ENCODE peak calls at places on chromosomes 7 and 10, in ten cellular contexts. K is tibial nerve, V is SJSA1, L is HCT116, H is uterus, Y is GM23338, X is GM23248, B is AG09309, J is heart right ventricle, D is left lung. M is an unnamed sample.

GRCh38 chr10:76034236-76035009 is 603.0 kb downstream of the LRMDA start:
- DNase-seq in L (no peak), D (peak; percentile 45), Y (no peak), B (no peak), K (no peak), X (peak; percentile 7), V (no peak), H (peak; percentile 41), J (no peak), M (no peak)

GRCh38 chr7:101486056-101486763 is 123.5 kb downstream of the COL26A1 start:
- DNase-seq in H (no peak), X (peak; percentile 35), D (no peak), B (no peak), K (no peak), V (no peak), J (no peak), Y (peak; percentile 88), L (no peak), M (peak; percentile 88)

GRCh38 chr7:2560175-2560695 is 1.5 kb downstream of the IQCE start:
- DNase-seq in X (peak; percentile 70), V (no peak), K (no peak), J (no peak), L (no peak), H (no peak), D (no peak), B (no peak), Y (no peak), M (no peak)

GRCh38 chr10:115001506-115002381 is 63.7 kb downstream of the TRUB1 start:
- DNase-seq in X (peak; percentile 65), H (no peak), Y (no peak), J (peak; percentile 6), V (peak; percentile 82), K (no peak), B (no peak), L (no peak), D (no peak), M (no peak)

GRCh38 chr10:60604356-60604755 is 173.9 kb upstream of the CDK1 start:
- DNase-seq in D (no peak), Y (peak; percentile 17), B (no peak), L (no peak), V (no peak), K (no peak), J (no peak), H (no peak), X (peak; percentile 23), M (no peak)

GRCh38 chr10:114131094-114131493 is 42.9 kb downstream of the CCDC186 start:
- DNase-seq in B (no peak), Y (no peak), V (no peak), X (no peak), J (no peak), D (no peak), H (no peak), K (no peak), L (no peak), M (no peak)

GRCh38 chr10:14688606-14689005 is 86.1 kb downstream of the FAM107B start:
- DNase-seq in D (no peak), V (no peak), J (peak; percentile 14), L (no peak), B (peak; percentile 59), Y (no peak), K (no peak), X (peak; percentile 68), H (no peak), M (peak; percentile 95)

GRCh38 chr7:92835140-92835850 is 1.1 kb downstream of the CDK6 start:
- DNase-seq in L (peak; percentile 72), D (peak; percentile 89), H (peak; percentile 46), V (peak; percentile 83), J (peak; percentile 51), X (peak; percentile 88), Y (peak; percentile 93), B (no peak), K (peak; percentile 49), M (peak; percentile 27)

GRCh38 chr10:99396471-99396870 is 34.0 kb downstream of the GOT1 start:
- DNase-seq in B (no peak), H (no peak), X (peak; percentile 70), D (no peak), V (peak; percentile 57), J (no peak), L (no peak), K (no peak), Y (no peak), M (no peak)

GRCh38 chr10:99394256-99394655 is 36.2 kb downstream of the GOT1 start:
- DNase-seq in X (no peak), L (no peak), D (no peak), H (no peak), J (no peak), B (no peak), V (no peak), Y (no peak), K (no peak), M (no peak)

GRCh38 chr10:99393683-99394082 is 36.7 kb downstream of the GOT1 start:
- DNase-seq in H (no peak), X (no peak), L (no peak), J (no peak), D (no peak), B (no peak), V (no peak), Y (no peak), K (no peak), M (no peak)

GRCh38 chr10:99394761-99395386 is 35.5 kb downstream of the GOT1 start:
- DNase-seq in Y (peak; percentile 26), D (no peak), J (no peak), L (no peak), V (no peak), K (no peak), X (no peak), H (no peak), B (no peak), M (no peak)

DNA sequence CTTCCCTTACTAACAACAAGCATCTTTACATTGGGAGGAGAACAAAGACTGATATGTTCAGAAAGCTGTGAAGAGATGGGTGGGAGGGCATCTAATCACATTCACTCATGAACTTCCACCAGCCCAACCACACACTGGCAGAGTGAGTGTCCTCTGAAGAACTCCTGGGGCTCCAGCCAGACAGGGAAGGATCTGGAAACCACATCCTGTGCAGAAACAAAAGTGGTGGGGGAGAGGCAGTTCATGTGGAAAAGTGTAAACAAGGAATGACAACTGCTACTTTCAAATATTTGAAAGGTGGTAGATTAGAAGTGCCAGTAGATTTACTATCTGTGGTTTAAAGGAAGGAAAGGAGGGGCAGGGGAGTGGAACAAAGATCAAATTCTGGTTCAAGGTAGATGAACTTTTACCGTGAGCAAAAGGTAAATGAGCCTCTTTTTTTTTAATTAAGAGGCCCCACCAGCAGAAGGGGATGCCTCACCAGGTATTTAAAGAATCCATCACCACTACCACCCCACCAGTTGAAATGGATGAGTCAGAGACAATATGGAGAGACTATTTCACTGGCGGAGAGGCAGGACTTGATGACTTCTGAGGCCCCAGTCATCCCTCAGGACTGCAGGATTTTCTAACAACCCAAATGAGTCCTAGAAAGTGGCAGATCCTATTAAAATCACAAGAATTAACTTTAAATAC is 34.5 kb downstream of the GOT1 start:
- DNase-seq in J (no peak), D (no peak), X (peak; percentile 89), Y (no peak), V (peak; percentile 92), B (peak; percentile 52), H (no peak), K (no peak), L (no peak), M (peak; percentile 61)
- H3K4me3 ChIP-seq in J (no peak overlapping the region), D (no peak overlapping the region), X (peak overlapping the region; percentile 57), Y (no peak overlapping the region), V (no peak overlapping the region), B (no peak overlapping the region), H (no peak overlapping the region), K (no peak overlapping the region), L (no peak overlapping the region), M (no peak overlapping the region)

GRCh38 chr7:37342170-37342569 is 106.5 kb downstream of the ELMO1 start:
- DNase-seq in B (no peak), H (no peak), V (no peak), X (no peak), L (no peak), Y (no peak), J (no peak), K (no peak), D (no peak), M (no peak)
- H3K4me3 ChIP-seq in B (no peak overlapping the region), H (no peak overlapping the region), V (no peak overlapping the region), X (no peak overlapping the region), L (no peak overlapping the region), Y (no peak overlapping the region), J (no peak overlapping the region), K (no peak overlapping the region), D (no peak overlapping the region), M (no peak overlapping the region)

DNA sequence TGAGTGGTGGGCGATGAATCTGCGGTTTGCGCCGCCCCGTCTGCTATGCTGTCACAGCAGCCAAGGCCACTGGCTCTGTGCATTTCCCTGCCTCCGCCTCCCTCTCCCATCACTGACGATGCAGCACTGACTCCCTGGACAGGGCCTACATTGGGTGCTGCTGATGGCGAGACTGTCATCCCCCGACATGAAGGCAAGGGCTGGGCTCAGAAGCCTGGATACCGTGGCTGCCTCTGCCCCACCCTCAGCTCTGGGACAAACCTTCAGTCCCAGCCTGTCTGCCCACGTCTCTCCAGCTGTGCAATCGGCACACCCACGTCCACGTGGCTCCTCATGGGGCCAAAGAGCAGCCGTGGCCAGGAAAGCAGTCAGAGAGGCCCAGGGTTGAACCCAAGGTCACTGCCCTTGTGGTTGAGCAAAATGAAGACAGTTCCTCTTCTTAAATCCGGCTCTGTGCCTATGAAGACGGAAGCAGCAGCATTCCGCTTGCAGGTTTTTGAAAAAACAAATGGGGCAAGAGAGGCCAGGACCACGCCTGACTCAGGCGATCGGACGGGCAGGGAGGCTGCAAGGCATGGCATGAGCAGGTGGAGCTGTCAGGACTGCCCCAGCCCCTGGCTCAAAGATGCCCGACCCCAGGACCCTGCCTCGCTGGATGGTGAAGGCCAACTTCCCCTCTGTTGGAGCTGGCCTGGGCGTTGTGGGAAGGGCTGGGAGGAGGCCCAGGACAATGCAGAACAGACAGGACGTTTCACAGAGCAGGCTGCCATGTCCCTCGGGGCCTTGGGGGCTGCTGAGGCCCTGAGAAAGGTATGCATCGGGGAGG is 517.5 kb downstream of the DNAJB6 start:
- DNase-seq in B (no peak), X (no peak), V (no peak), K (peak; percentile 88), J (peak; percentile 52), Y (no peak), L (no peak), H (no peak), D (peak; percentile 93), M (no peak)
- H3K4me3 ChIP-seq in B (no peak overlapping the region), X (no peak overlapping the region), V (no peak overlapping the region), K (no peak overlapping the region), J (no peak overlapping the region), Y (no peak overlapping the region), L (no peak overlapping the region), H (no peak overlapping the region), D (no peak overlapping the region), M (no peak overlapping the region)

DNA sequence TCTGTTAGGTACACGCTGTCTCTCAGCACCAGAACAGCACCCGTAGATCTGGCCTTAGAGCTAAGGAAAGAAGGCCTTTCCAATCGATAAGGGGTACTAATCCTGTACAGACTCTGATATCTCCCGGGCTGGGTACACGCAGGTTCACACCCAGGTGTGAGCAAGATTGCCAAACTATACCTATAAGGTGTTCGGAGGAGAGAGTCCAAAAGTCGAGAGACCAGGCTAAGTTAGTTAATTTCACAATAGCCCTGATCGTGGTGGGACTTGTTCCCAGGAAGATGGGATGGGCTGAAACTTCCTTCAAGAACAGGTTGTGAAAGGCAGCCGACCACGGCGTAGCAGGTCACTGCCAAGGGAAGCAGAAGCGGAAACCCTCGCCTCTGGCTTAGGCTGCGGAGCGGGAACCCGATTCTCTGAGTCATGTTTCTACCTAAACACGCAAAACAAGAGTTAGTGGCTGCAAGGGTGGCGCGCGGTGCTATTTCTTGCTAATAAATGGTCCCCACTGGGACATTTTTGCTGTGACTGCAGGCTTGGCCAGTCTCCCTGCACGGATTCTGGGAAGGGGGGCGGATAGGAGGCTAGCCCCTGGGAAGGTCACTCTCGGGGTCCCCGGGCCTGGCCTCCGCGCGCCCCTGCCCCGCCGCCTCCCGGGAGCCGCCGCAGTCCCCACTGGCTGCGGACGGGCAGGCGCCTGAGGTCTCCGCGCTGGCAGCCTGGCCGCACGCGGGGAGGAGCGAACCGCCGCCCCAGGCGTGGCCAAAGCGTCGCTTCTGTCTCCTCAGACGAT is 75.4 kb upstream of the PDSS1 start:
- DNase-seq in L (no peak), H (no peak), V (no peak), Y (peak; percentile 71), K (peak; percentile 33), X (peak; percentile 53), B (no peak), D (peak; percentile 91), J (no peak), M (no peak)
- H3K4me3 ChIP-seq in L (peak overlapping the region; percentile 15), H (no peak overlapping the region), V (no peak overlapping the region), Y (peak overlapping the region; percentile 58), K (no peak overlapping the region), X (peak overlapping the region; percentile 65), B (peak overlapping the region; percentile 13), D (peak overlapping the region; percentile 28), J (peak overlapping the region; percentile 46), M (no peak overlapping the region)